ENCODE peak calls at places on chromosome 20, in four cellular contexts. Q is endothelial cell of umbilical vein; L is CD4-positive, CD25-positive, alpha-beta regulatory T cell; M is brain microvascular endothelial cell. W is an unnamed sample. For H3K27me3, the result is how much of the 10 kb centered on the place peaks cover.

GRCh38 chr20:26209171-26209941 is 512.7 kb upstream of the ZNF337 start:
- DNase-seq in L (peak), M (no peak), Q (no peak), W (no peak)

GRCh38 chr20:16701296-16701695 is 28.5 kb upstream of the SNRPB2 start:
- DNase-seq in L (peak), M (no peak), Q (peak), W (peak)

GRCh38 chr20:1964061-1964460 is 29.8 kb downstream of the PDYN start:
- DNase-seq in Q (no peak), L (peak), M (no peak), W (no peak)

GRCh38 chr20:35953411-35954199 is 697 bp downstream of the SCAND1 start:
- DNase-seq in M (peak), L (peak), Q (peak), W (peak)

GRCh38 chr20:41456341-41456740 is 89.7 kb upstream of the EMILIN3 start:
- DNase-seq in Q (no peak), L (no peak), M (no peak), W (no peak)

GRCh38 chr20:10478930-10479329 is 43.8 kb downstream of the SLX4IP start:
- DNase-seq in M (no peak), L (no peak), Q (no peak), W (no peak)

GRCh38 chr20:1617055-1617454 is 2.8 kb downstream of the SIRPB1 start:
- DNase-seq in Q (peak), M (no peak), L (no peak), W (no peak)

GRCh38 chr20:45951474-45951873 is 17.0 kb downstream of the PCIF1 start:
- DNase-seq in L (no peak), Q (no peak), M (no peak), W (no peak)

GRCh38 chr20:59572515-59572914 is 31.8 kb upstream of the PHACTR3 start:
- DNase-seq in M (no peak), L (no peak), Q (no peak), W (no peak)

GRCh38 chr20:32439132-32439829 is 81.2 kb downstream of the ASXL1 start:
- DNase-seq in M (peak), L (no peak), Q (no peak), W (no peak)

GRCh38 chr20:3786126-3786484 is 435 bp downstream of the CENPB start:
- DNase-seq in Q (peak), M (peak), L (peak), W (peak)

GRCh38 chr20:63125581-63125892 is 90.4 kb downstream of the YTHDF1 start:
- DNase-seq in M (no peak), L (no peak), Q (no peak), W (no peak)
- H3K27me3 ChIP-seq in M (under half), L (under half), Q (under half), W (under half)

GRCh38 chr20:8150591-8150990 is 18.5 kb downstream of the PLCB1 start:
- DNase-seq in Q (peak), M (no peak), L (no peak), W (no peak)
- H3K4me3 ChIP-seq in Q (no peak), M (no peak), L (no peak), W (no peak)

DNA sequence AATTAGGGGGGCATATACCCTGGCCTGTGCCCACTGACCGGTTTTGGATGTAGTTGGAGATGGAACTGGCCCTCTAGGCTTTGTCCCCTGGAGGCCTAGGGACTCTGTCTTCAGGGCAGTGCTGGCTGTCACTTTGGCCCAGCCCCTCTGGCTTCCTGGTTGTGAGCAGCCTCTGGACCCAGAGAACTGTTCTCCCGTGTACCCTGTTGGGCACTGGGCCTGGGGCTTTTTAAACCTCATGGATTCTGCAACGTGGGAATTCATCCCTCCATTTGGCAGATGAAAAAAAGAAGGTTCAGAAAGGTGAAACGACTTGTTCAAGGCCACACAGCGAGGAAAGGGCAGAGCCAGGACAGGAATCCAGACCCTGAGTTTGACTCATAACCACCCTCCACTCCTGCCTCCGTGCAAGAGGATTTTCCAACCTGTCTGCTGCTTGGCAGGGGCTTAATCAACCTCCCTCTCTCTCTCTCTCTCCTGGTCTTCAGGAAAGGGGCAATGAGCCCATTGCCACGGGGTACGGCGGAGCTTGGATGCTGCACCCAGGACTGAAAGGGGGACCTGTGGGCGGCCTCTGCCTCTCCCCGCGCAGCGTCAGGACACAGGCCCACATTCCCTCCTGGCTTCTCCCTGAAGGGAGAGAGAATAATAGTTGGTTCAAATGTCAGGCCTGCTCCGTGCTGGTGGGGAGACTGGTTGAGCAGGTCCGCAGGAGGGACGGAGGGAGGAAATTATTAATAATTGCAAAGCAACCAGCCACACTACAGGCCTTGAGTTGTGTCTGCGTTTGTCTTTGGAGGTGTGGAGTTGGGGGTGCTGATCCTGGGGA is 56.0 kb downstream of the CEBPB start:
- DNase-seq in L (no peak), Q (no peak), M (no peak), W (peak)
- H3K27ac ChIP-seq in L (no peak), Q (no peak), M (no peak), W (no peak)

DNA sequence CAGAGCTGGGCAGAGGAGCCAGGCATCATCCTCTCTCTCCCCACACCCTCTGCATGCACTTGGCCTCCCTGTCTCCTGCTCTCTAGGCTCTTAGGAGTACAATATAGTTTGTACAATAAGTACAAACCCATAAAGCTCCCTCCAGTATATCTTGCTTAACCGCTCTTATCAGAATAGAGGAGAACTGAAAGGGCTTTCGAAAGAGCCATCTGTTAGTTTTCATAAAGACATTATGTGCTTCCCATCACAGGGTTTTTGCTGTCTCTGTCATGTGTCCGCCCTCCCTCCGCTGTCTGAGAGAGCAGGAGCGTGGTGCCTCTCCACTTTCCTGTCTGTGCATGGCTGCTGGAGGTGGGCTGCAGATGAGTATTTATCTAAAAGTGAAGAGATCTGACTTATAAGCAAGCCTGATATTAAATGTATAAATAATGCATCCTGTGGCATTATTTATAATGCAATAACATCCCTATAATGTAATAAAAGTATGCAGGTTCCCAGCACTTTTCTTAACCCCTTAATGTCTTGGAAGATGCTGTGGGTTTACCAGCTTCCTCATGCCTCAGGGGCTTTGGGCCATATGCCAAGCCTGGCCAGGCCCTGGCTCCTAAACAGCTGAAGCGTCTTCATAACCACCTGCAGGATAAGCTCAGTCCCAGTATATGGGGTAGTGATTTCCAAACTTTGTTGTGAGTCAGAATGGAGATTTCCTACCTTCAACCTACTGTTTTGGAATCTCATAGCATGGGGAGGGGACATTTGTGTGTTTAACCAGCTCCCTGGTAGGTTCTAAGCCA is 297.1 kb downstream of the DHX35 start:
- DNase-seq in M (no peak), L (no peak), Q (no peak), W (no peak)
- H3K27me3 ChIP-seq in M (under half), L (under half), Q (under half), W (under half)

DNA sequence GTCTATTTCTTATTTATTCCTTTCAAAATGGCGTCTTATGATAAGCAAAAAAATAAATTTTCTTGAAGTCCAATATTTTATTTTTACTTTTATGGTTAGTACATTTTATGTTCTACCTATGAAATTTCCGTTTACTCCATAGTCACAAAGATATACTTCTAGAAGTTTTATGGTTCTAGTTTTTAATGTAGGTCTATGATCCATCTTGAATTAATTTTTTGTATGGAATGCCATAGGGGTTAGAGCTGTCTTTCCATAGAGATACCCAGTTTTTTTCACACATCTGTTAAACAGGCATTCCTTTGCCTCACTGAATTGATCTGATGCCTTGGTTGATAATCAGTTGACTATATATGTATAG is 24.9 kb upstream of the ASIP start:
- DNase-seq in L (no peak), Q (no peak), M (no peak), W (no peak)
- H3K4me3 ChIP-seq in L (no peak), Q (peak), M (peak), W (no peak)

GRCh38 chr20:64230461-64231145 is 24.9 kb upstream of the PCMTD2 start:
- DNase-seq in Q (no peak), M (no peak), L (no peak), W (no peak)

GRCh38 chr20:64231621-64232550 is 23.7 kb upstream of the PCMTD2 start:
- DNase-seq in M (no peak), Q (no peak), L (no peak), W (no peak)

GRCh38 chr20:64228086-64228485 is 27.5 kb upstream of the PCMTD2 start:
- DNase-seq in Q (no peak), M (no peak), L (no peak), W (no peak)

GRCh38 chr20:64228751-64229518 is 26.6 kb upstream of the PCMTD2 start:
- DNase-seq in Q (no peak), M (no peak), L (no peak), W (no peak)

DNA sequence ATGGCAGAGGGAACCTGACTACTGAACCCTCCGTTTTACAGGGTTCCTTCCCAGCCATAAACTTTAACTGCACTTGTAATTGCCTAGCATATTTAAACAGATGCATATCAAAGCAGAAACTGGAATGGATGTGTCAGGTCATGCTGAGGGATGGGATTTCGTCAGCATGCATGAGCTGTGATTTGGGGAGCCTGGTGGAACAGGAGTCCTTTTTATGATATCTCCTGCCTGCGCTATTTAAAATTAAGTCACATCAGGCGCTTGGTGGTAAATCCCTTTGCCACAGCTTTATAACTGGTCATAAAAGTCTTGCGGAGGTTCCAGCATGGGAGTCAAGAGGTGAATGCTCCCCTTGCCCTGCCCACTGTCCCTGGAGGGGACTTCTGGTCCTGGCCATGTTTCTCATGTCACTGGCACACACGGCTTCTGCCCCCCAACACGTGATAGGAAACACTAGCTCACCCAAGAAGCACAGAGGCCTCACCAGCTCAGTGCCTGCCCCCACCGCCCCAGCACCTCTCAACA is 25.9 kb upstream of the PCMTD2 start:
- DNase-seq in Q (no peak), L (no peak), M (no peak), W (peak)
- H3K27ac ChIP-seq in Q (no peak), L (no peak), M (no peak), W (no peak)

GRCh38 chr20:58017970-58018530 is 210.4 kb downstream of the ANKRD60 start:
- DNase-seq in M (no peak), L (no peak), Q (no peak), W (no peak)

GRCh38 chr20:58019027-58019849 is 209.2 kb downstream of the ANKRD60 start:
- DNase-seq in Q (no peak), M (peak), L (no peak), W (no peak)

GRCh38 chr20:58017237-58017969 is 211.1 kb downstream of the ANKRD60 start:
- DNase-seq in L (no peak), Q (no peak), M (peak), W (peak)

GRCh38 chr20:58019850-58020625 is 208.4 kb downstream of the ANKRD60 start:
- DNase-seq in Q (no peak), L (no peak), M (no peak), W (no peak)

DNA sequence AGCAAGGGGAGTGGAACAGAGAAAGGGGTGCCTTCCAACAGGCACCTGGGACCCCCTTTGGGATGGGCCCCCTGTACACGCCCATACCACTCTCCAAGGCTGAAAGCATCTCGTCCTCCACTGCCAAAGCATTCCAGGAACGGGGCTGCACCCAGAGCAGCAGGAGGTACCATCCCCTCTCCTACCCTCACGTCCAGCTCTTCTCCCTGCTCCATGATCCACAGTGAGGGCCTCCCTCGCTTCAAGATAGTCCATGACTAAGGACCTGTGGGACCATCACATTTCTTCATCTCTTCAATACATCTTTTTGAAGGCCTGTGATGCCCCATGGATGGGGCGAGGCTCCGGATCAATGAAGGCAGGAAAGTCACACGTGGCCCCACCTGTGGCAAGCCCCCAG is 209.9 kb downstream of the ANKRD60 start:
- DNase-seq in M (no peak), L (no peak), Q (no peak), W (no peak)
- H3K27me3 ChIP-seq in M (under half), L (under half), Q (under half), W (under half)

GRCh38 chr20:50838322-50838625 is 43.4 kb downstream of the BCAS4 start:
- DNase-seq in Q (no peak), M (no peak), L (no peak), W (no peak)
- H3K4me3 ChIP-seq in Q (no peak), M (no peak), L (no peak), W (no peak)

DNA sequence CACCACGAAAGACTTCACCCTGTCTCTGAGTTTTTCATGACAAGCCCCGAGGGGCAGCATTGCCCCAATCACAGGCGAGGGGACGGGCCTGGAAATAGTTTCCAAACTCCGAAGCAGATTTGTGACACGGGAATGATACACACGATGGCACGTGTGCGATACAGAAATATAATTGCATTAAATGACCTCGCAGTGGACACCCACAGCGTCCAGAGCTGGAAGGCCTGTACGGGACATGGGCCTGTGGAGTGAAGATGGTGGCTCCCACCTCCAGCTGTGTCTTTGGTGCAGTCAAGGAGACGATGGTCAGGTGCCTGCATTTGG is 43.0 kb downstream of the PMEPA1 start:
- DNase-seq in M (no peak), L (no peak), Q (no peak), W (no peak)
- H3K27ac ChIP-seq in M (no peak), L (no peak), Q (no peak), W (no peak)